ENCODE peak calls at places on chromosome 12, in ten cellular contexts. U is A549, P is mesothelial cell of epicardium, J is AG09309, N is tibial artery, X is ovary, S is kidney epithelial cell, M is fibroblast of mammary gland, Z is SK-N-SH, G is astrocyte of the cerebellum. R is an unnamed sample.

GRCh38 chr12:93146970-93147369 is 217.9 kb upstream of the EEA1 start:
- DNase-seq in Z (no peak), M (no peak), N (no peak), G (no peak), X (no peak), S (no peak), U (no peak), J (no peak), P (no peak), R (no peak)

GRCh38 chr12:82089369-82090121 is 268.6 kb downstream of the CCDC59 start:
- DNase-seq in J (no peak), N (no peak), G (no peak), X (no peak), U (no peak), M (no peak), Z (no peak), P (no peak), S (no peak), R (no peak)

GRCh38 chr12:5716221-5716620 is 228.8 kb downstream of the ANO2 start:
- DNase-seq in M (no peak), N (peak), Z (no peak), G (no peak), P (no peak), X (no peak), U (no peak), J (peak), S (peak), R (no peak)

GRCh38 chr12:85057370-85057963 is 21.3 kb downstream of the LRRIQ1 start:
- DNase-seq in P (no peak), Z (peak), J (no peak), N (peak), G (peak), S (no peak), X (no peak), M (peak), U (peak), R (peak)

GRCh38 chr12:108833757-108834472 is 23.5 kb downstream of the SSH1 start:
- DNase-seq in Z (no peak), X (no peak), U (no peak), P (no peak), S (no peak), J (no peak), M (peak), N (no peak), G (peak), R (no peak)

GRCh38 chr12:80937391-80938238 is at the start of gene LIN7A:
- DNase-seq in X (peak), J (no peak), N (peak), M (peak), S (no peak), G (no peak), U (peak), Z (peak), P (peak), R (peak)

GRCh38 chr12:98503593-98504367 is 11.6 kb upstream of the TMPO start:
- DNase-seq in J (peak), M (peak), Z (peak), N (peak), S (peak), X (peak), P (peak), U (peak), G (peak), R (peak)

GRCh38 chr12:54991161-54991991 is 6.8 kb upstream of the TESPA1 start:
- DNase-seq in U (no peak), S (no peak), N (no peak), P (no peak), G (no peak), Z (no peak), M (no peak), J (no peak), X (no peak), R (no peak)

GRCh38 chr12:114688256-114688845 is 4.4 kb upstream of the TBX3 start:
- DNase-seq in G (no peak), X (no peak), S (no peak), Z (no peak), N (no peak), U (no peak), P (no peak), M (no peak), J (no peak), R (no peak)

GRCh38 chr12:96994900-96995299 is 87.8 kb downstream of the NEDD1 start:
- DNase-seq in J (no peak), U (no peak), P (no peak), M (no peak), G (no peak), Z (no peak), X (no peak), N (no peak), S (no peak), R (no peak)

GRCh38 chr12:93674386-93674785 is 2.8 kb upstream of the CRADD start:
- DNase-seq in G (no peak), X (no peak), J (no peak), U (no peak), M (no peak), P (no peak), N (no peak), S (no peak), Z (no peak), R (no peak)

GRCh38 chr12:24770851-24771250 is 178.1 kb downstream of the BCAT1 start:
- DNase-seq in U (no peak), G (no peak), P (no peak), J (no peak), Z (no peak), S (no peak), M (peak), X (no peak), N (no peak), R (no peak)

GRCh38 chr12:109695961-109696461 is 17.6 kb upstream of the FAM222A start:
- DNase-seq in S (no peak), G (no peak), J (no peak), N (no peak), M (no peak), U (no peak), P (no peak), Z (no peak), X (no peak), R (no peak)

GRCh38 chr12:106629797-106630669 is 47.2 kb downstream of the RFX4 start:
- DNase-seq in G (peak), J (no peak), P (no peak), X (no peak), N (no peak), U (no peak), S (no peak), Z (peak), M (peak), R (no peak)

GRCh38 chr12:1435456-1435855 is 158.9 kb downstream of the FBXL14 start:
- DNase-seq in M (peak), G (no peak), S (no peak), P (no peak), J (no peak), U (no peak), Z (no peak), N (no peak), X (no peak), R (no peak)

GRCh38 chr12:108611884-108612415 is 14.1 kb upstream of the TMEM119 start:
- DNase-seq in G (peak), S (peak), X (no peak), P (no peak), U (peak), N (no peak), Z (peak), J (peak), M (peak), R (no peak)

GRCh38 chr12:110171186-110171538 is 47.0 kb downstream of the IFT81 start:
- DNase-seq in G (no peak), P (no peak), U (no peak), S (no peak), J (no peak), Z (no peak), N (no peak), X (no peak), M (no peak), R (no peak)

DNA sequence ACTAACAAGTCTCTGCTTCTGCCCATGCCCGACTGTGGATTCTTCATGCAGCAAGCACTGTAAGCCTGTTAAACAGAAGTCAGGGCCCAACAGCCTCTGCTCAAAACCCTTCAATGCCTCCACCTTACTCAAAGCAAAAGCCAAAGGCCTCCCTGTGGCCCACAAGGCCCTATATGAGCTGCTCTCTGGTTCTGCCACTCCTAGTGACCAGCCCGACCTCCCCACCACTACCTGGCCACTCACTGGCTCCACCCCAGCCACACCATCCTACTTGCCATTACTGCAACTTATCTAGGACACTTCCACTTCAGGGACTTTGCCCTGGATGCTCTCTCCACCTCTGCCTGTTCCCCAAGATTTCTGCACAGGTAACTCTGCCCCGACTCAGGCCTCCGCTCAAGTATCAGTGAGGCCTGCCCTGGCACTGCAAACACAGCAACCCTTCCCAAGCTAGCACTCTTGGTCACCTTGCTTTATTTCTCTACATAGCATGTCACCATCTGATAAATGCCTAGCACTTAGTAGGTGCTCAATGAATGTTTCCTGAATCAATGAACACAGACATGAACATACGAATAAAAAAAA is 88.9 kb downstream of the ITPR2 start:
- DNase-seq in M (no peak), N (no peak), X (no peak), U (no peak), P (no peak), Z (no peak), J (no peak), S (no peak), G (no peak), R (no peak)
- TF ChIP-seq CTCF in M (no peak), N (no peak), X (no peak), U (no peak), P (no peak), Z (no peak), J (no peak), S (no peak), G (no peak), R (no peak)

GRCh38 chr12:70695361-70696023 is 58.3 kb upstream of the PTPRB start:
- DNase-seq in M (no peak), U (no peak), J (no peak), Z (no peak), N (no peak), X (no peak), G (no peak), S (no peak), P (no peak), R (no peak)

GRCh38 chr12:70698345-70698744 is 61.1 kb upstream of the PTPRB start:
- DNase-seq in N (no peak), U (no peak), J (no peak), M (no peak), G (no peak), Z (no peak), X (no peak), P (no peak), S (no peak), R (no peak)

GRCh38 chr12:70686907-70687306 is 49.7 kb upstream of the PTPRB start:
- DNase-seq in P (no peak), S (no peak), G (no peak), U (no peak), M (no peak), X (no peak), N (no peak), Z (no peak), J (no peak), R (no peak)

GRCh38 chr12:70691018-70691672 is 53.9 kb upstream of the PTPRB start:
- DNase-seq in S (no peak), M (peak), Z (no peak), G (no peak), U (no peak), N (no peak), J (peak), P (no peak), X (no peak), R (no peak)

GRCh38 chr12:70692681-70693288 is 55.6 kb upstream of the PTPRB start:
- DNase-seq in U (peak), X (no peak), Z (peak), N (no peak), S (no peak), M (peak), J (peak), P (no peak), G (peak), R (no peak)
- TF ChIP-seq CTCF in U (peak), X (no peak), Z (peak), N (peak), S (peak), M (peak), J (peak), P (no peak), G (peak), R (peak)

DNA sequence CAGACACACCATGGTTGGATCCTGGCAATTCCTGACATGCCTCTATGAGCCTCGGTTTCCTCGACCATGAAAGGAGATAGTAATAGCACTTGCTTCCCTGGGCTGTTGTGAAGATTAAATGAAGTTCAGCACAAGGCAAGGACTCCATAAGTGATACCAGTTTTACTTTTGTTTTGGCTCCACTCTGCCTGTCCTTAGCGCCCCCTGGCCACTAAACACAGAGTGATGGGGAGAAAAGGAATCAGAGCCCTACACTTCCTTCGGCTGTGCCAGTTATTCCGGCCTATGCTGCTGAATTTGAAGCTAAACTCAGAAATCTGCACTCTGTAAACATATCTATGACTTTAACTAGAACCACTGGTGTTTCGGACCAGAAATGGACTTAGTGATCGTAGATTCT is 173.8 kb downstream of the C12orf75 start:
- DNase-seq in N (no peak), M (no peak), Z (no peak), U (no peak), S (no peak), J (no peak), P (no peak), G (no peak), X (no peak), R (no peak)
- TF ChIP-seq CTCF in N (no peak), M (no peak), Z (no peak), U (no peak), S (no peak), J (no peak), P (no peak), G (no peak), X (no peak), R (no peak)

GRCh38 chr12:116919706-116920485 is 9.1 kb downstream of the FBXW8 start:
- DNase-seq in M (no peak), P (no peak), X (no peak), N (no peak), U (no peak), Z (no peak), G (no peak), S (no peak), J (no peak), R (no peak)
- TF ChIP-seq CTCF in M (no peak), P (no peak), X (no peak), N (no peak), U (no peak), Z (no peak), G (no peak), S (no peak), J (no peak), R (no peak)

R was measured in progenitor cell of endocrine pancreas.